ENCODE peak calls at places on chromosomes 1 and 21, in nine cellular contexts. C, R, Z, D, O, E, Q, G and L are unnamed samples. For H3K4me1, the result is how much of the 10 kb centered on the place peaks cover.

GRCh38 chr1:186648606-186649005 is 31.6 kb downstream of the PTGS2 start:
- DNase-seq in C (no peak), R (no peak), Z (no peak), D (no peak), O (no peak), E (no peak), Q (no peak), G (no peak), L (no peak)

GRCh38 chr1:229015791-229016190 is 255.1 kb upstream of the RAB4A start:
- DNase-seq in C (no peak), R (no peak), Z (no peak), D (no peak), O (peak), E (no peak), Q (peak), G (no peak), L (no peak)

GRCh38 chr21:38503588-38503987 is 5.3 kb upstream of the ERG start:
- DNase-seq in C (no peak), R (no peak), Z (no peak), D (no peak), O (no peak), E (no peak), Q (no peak), G (no peak), L (no peak)

GRCh38 chr1:43549921-43550597 is 19.4 kb downstream of the PTPRF start:
- DNase-seq in C (peak), R (peak), Z (peak), D (no peak), O (peak), E (peak), Q (peak), G (peak), L (peak)

GRCh38 chr1:86419277-86419903 is 4.6 kb upstream of the CLCA2 start:
- DNase-seq in C (no peak), R (no peak), Z (no peak), D (peak), O (no peak), E (no peak), Q (no peak), G (no peak), L (no peak)

GRCh38 chr1:241707442-241707841 is 55.4 kb downstream of the WDR64 start:
- DNase-seq in C (no peak), R (no peak), Z (no peak), D (no peak), O (no peak), E (no peak), Q (no peak), G (no peak), L (no peak)

GRCh38 chr1:25727026-25727818 is 72.8 kb upstream of the SELENON start:
- DNase-seq in C (no peak), R (no peak), Z (no peak), D (no peak), O (no peak), E (no peak), Q (no peak), G (no peak), L (no peak)

GRCh38 chr1:55045430-55045829 is 6.1 kb downstream of the PCSK9 start:
- DNase-seq in C (no peak), R (no peak), Z (no peak), D (no peak), O (no peak), E (peak), Q (no peak), G (no peak), L (no peak)

GRCh38 chr1:119323216-119323982 is 45.2 kb upstream of the HAO2 start:
- DNase-seq in C (no peak), R (no peak), Z (no peak), D (no peak), O (no peak), E (no peak), Q (no peak), G (no peak), L (no peak)

GRCh38 chr1:201708691-201709090 is 120.3 kb upstream of the IPO9 start:
- DNase-seq in C (no peak), R (no peak), Z (no peak), D (no peak), O (no peak), E (no peak), Q (no peak), G (no peak), L (no peak)
- H3K4me1 ChIP-seq in C (half or more), R (under half), Z (under half), D (under half), O (under half), E (under half), Q (under half), G (under half), L (under half)

DNA sequence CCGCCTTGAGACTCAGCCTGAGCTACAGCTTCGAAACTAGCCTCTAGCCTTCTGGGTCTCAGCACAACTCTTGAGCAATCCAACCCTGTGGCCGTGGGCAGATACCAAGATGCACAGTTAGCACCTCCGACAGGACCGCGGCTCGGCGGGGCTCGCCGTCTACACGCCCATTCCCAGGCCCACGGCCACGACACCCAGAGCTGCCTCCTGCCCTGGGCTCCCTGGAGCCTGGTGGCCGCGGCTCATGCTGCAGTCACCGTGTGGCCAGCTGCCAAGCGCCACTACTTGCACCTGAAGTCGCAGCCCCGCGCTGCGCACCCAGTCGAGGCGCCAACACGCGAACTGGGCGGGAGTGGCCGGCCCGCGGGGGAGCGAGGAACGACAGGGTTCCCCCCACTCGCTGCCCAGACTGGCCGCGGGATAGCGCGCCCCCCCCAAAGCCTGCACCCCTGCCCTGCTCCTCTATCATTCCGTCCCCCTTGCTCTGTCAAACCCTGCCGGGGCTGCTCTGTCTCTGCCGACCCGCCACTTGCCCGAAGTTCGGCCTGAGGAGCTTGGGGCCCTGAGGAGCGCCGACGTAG is 729 bp upstream of the CDCA8 start:
- DNase-seq in C (peak), R (peak), Z (peak), D (no peak), O (peak), E (peak), Q (peak), G (peak), L (peak)
- TF ChIP-seq POLR2A in C (no peak), R (no peak), Z (no peak), D (no peak), O (no peak), E (no peak), Q (no peak), G (no peak), L (no peak)

GRCh38 chr1:219185486-219186117 is 11.9 kb downstream of the LYPLAL1 start:
- DNase-seq in C (no peak), R (no peak), Z (no peak), D (no peak), O (no peak), E (no peak), Q (no peak), G (no peak), L (no peak)
- H3K4me1 ChIP-seq in C (under half), R (under half), Z (under half), D (under half), O (under half), E (under half), Q (under half), G (under half), L (under half)

GRCh38 chr1:199619202-199619601 is 408.3 kb upstream of the NR5A2 start:
- DNase-seq in C (no peak), R (no peak), Z (no peak), D (no peak), O (no peak), E (no peak), Q (no peak), G (no peak), L (no peak)
- TF ChIP-seq POLR2A in C (no peak), R (no peak), Z (no peak), D (no peak), O (no peak), E (no peak), Q (no peak), G (no peak), L (no peak)

DNA sequence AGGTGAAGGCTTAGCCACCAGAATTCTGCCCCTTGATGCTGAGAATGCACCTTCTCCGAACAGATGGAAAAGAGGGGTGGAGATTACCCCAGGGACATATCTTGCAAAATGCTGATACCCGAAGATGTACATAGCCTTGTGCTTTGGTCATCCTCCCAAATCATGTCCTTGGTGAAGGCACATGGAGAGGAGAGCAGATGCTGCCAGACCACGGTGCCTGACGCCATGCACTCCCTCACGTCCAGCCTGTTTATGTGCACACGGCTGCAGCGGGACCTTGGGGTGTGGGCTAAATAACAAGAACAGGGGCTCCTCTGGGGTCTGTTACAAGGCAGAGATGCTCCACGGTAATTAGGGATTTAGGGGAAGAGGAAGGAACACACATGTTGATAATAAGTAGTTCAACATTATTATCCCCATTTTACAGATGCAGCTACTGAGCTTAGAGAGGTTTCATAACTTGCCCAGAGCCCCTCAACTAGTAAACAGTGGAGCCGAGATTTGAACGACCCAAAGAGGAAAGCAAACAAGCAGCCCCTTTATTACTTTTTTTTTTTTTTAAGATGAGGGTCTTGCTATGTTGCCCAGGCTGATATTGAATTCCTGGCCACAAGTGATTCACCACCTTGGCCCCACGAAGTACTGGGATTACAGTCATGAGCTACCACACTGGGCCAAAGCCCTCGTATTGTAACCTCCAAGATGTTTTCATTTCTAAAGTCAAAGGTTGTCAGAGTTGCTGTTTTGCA is 12.9 kb downstream of the EPHX1 start:
- DNase-seq in C (no peak), R (no peak), Z (no peak), D (no peak), O (peak), E (no peak), Q (peak), G (no peak), L (no peak)
- H3K4me1 ChIP-seq in C (under half), R (half or more), Z (half or more), D (under half), O (half or more), E (under half), Q (half or more), G (under half), L (under half)

GRCh38 chr1:153727463-153728304 is at the start of gene INTS3:
- DNase-seq in C (peak), R (peak), Z (peak), D (peak), O (peak), E (peak), Q (peak), G (peak), L (peak)
- TF ChIP-seq POLR2A in C (peak), R (peak), Z (no peak), D (no peak), O (peak), E (peak), Q (peak), G (peak), L (peak)

DNA sequence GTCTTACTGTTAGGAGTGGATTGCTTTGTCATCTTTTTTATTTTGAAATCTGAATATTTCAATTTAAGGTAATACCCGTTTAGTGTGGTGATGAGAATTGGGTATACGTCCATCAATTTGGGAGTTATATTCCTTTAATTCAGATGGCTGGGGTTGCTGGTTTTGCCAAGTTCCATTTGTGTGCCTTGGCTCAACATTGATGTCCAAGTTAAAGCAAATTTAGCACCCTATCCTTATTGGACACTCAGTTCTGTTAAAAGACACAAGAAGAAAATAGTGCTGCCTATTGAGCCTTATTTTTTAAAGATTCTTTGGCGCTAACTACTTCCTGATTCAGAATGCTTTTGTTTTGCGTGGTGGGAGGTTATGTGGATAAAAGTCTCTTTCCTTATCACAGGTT is 40.6 kb downstream of the CAMTA1 start:
- DNase-seq in C (no peak), R (no peak), Z (no peak), D (no peak), O (no peak), E (no peak), Q (no peak), G (no peak), L (no peak)
- H3K4me1 ChIP-seq in C (under half), R (half or more), Z (under half), D (under half), O (under half), E (under half), Q (under half), G (under half), L (under half)

GRCh38 chr21:25491267-25491666 is 116.0 kb downstream of the MRPL39 start:
- DNase-seq in C (no peak), R (no peak), Z (no peak), D (no peak), O (no peak), E (no peak), Q (no peak), G (no peak), L (no peak)

GRCh38 chr21:25489673-25490072 is 117.6 kb downstream of the MRPL39 start:
- DNase-seq in C (no peak), R (no peak), Z (no peak), D (no peak), O (no peak), E (no peak), Q (no peak), G (no peak), L (no peak)

GRCh38 chr21:25490742-25491141 is 116.5 kb downstream of the MRPL39 start:
- DNase-seq in C (no peak), R (no peak), Z (no peak), D (no peak), O (no peak), E (no peak), Q (no peak), G (no peak), L (no peak)

GRCh38 chr21:25485914-25486313 is 121.4 kb downstream of the MRPL39 start:
- DNase-seq in C (no peak), R (no peak), Z (no peak), D (no peak), O (no peak), E (no peak), Q (no peak), G (no peak), L (no peak)

GRCh38 chr21:25487046-25487594 is 120.2 kb downstream of the MRPL39 start:
- DNase-seq in C (no peak), R (no peak), Z (no peak), D (no peak), O (no peak), E (no peak), Q (no peak), G (no peak), L (no peak)
- TF ChIP-seq POLR2A in C (no peak), R (no peak), Z (no peak), D (no peak), O (no peak), E (no peak), Q (no peak), G (no peak), L (no peak)

DNA sequence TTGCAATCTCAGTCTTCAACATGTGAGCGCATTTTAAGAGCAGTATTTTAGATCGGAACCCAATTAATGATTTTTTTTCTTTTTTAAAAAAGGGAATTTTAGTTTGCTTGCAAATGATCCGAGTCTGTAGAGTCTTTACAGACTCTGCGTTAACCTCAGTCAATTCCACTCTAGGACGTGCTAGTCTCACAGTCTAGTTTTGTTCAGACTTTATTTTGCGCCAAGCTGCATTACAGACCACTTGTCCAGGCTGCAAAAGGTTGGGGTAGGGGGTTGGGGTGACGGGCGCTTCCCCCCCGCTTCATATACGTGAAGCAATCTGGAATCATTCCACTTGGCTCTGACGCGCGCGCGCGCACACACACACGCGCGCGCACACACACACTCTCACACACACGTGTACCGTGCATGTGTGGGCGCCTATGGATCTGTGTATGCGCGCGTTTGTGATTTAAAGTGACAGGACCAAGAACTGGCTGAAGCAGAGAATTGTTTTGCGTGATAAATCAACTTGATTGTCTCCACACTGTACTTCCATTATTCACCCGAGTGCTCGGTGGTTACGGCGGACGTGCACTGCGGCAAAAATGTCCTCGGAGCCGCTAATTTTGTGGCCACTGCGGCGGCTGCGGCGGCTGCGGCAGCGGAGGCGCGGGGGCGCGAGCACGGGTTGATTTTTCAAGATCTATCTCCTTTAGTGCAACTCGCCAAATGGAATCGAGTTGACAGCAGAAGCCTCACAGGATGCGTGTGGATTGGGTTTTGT is 25.5 kb upstream of the NFIA start:
- DNase-seq in C (peak), R (peak), Z (peak), D (peak), O (peak), E (peak), Q (peak), G (no peak), L (peak)
- H3K4me1 ChIP-seq in C (half or more), R (under half), Z (under half), D (under half), O (under half), E (under half), Q (under half), G (under half), L (under half)

GRCh38 chr1:211932581-211933010 is 102.0 kb upstream of the LPGAT1 start:
- DNase-seq in C (no peak), R (peak), Z (no peak), D (no peak), O (no peak), E (no peak), Q (no peak), G (no peak), L (no peak)

GRCh38 chr1:211928993-211929637 is 98.6 kb upstream of the LPGAT1 start:
- DNase-seq in C (no peak), R (peak), Z (peak), D (peak), O (no peak), E (peak), Q (no peak), G (peak), L (no peak)

GRCh38 chr1:211938473-211939080 is 96.8 kb downstream of the INTS7 start:
- DNase-seq in C (no peak), R (no peak), Z (no peak), D (no peak), O (no peak), E (no peak), Q (no peak), G (no peak), L (no peak)

GRCh38 chr1:211935448-211935970 is 99.8 kb downstream of the INTS7 start:
- DNase-seq in C (no peak), R (no peak), Z (no peak), D (no peak), O (no peak), E (no peak), Q (no peak), G (no peak), L (no peak)

GRCh38 chr1:211934315-211934714 is 101.0 kb downstream of the INTS7 start:
- DNase-seq in C (no peak), R (no peak), Z (no peak), D (no peak), O (no peak), E (no peak), Q (no peak), G (no peak), L (no peak)
- TF ChIP-seq POLR2A in C (no peak), R (no peak), Z (no peak), D (no peak), O (no peak), E (no peak), Q (no peak), G (no peak), L (no peak)